ENCODE peak calls at places on chromosome 21, in seven cellular contexts. F is adrenal gland; A is activated CD4-positive, alpha-beta T cell treated with anti-CD3 and anti-CD28 coated beads for 4 hours; Z is stimulated activated CD8-positive, alpha-beta memory T cell treated with anti-CD3 and anti-CD28 coated beads, Interleukin-4, amount 100 ng/mL, for 48 hours; L is activated CD8-positive, alpha-beta T cell treated with anti-CD3 and anti-CD28 coated beads, Interleukin-2, amount 10 ng/mL, durations not matched to agents 7 days and 5 days; J is AG08395; P is T-helper 2 cell. V is an unnamed sample.

GRCh38 chr21:42031816-42032215 is 21.7 kb upstream of the ZBTB21 start:
- DNase-seq in F (peak; percentile 10), A (no peak), Z (no peak), L (no peak), J (no peak), P (no peak), V (no peak)

GRCh38 chr21:42840411-42841155 is 38.8 kb downstream of the WDR4 start:
- DNase-seq in F (peak; percentile 11), A (no peak), Z (no peak), L (peak; percentile 18), J (no peak), P (no peak), V (no peak)

GRCh38 chr21:39000496-39000895 is 182.8 kb downstream of the PSMG1 start:
- DNase-seq in F (peak; percentile 63), A (no peak), Z (peak; percentile 65), L (peak; percentile 30), J (no peak), P (no peak), V (no peak)

GRCh38 chr21:14685568-14685967 is 139.5 kb upstream of the SAMSN1 start:
- DNase-seq in F (no peak), A (no peak), Z (no peak), L (no peak), J (no peak), P (no peak), V (no peak)

GRCh38 chr21:37452222-37452621 is 85.6 kb downstream of the DYRK1A start:
- DNase-seq in F (peak; percentile 47), A (no peak), Z (no peak), L (no peak), J (peak; percentile 82), P (no peak), V (peak; percentile 59)

GRCh38 chr21:37337831-37338230 is 28.7 kb upstream of the DYRK1A start:
- DNase-seq in F (no peak), A (no peak), Z (no peak), L (no peak), J (no peak), P (no peak), V (no peak)

GRCh38 chr21:34881894-34882371 is 167.2 kb downstream of the RUNX1 start:
- DNase-seq in F (no peak), A (no peak), Z (no peak), L (no peak), J (peak; percentile 64), P (no peak), V (no peak)

GRCh38 chr21:45155910-45156309 is 81.5 kb downstream of the ADARB1 start:
- DNase-seq in F (no peak), A (no peak), Z (peak; percentile 16), L (peak; percentile 2), J (no peak), P (no peak), V (no peak)

GRCh38 chr21:42027804-42028753 is 17.9 kb upstream of the ZBTB21 start:
- DNase-seq in F (no peak), A (no peak), Z (no peak), L (no peak), J (no peak), P (no peak), V (no peak)

GRCh38 chr21:32257952-32258785 is 20.7 kb downstream of the MIS18A start:
- DNase-seq in F (peak; percentile 84), A (no peak), Z (peak; percentile 65), L (peak; percentile 56), J (peak; percentile 85), P (no peak), V (peak; percentile 71)

GRCh38 chr21:15126948-15127347 is 62.1 kb upstream of the NRIP1 start:
- DNase-seq in F (no peak), A (no peak), Z (no peak), L (no peak), J (no peak), P (no peak), V (no peak)

GRCh38 chr21:45570826-45571601 is 28.8 kb upstream of the SLC19A1 start:
- DNase-seq in F (peak; percentile 74), A (no peak), Z (no peak), L (no peak), J (peak; percentile 70), P (no peak), V (no peak)

GRCh38 chr21:35458406-35458805 is 409.3 kb upstream of the RUNX1 start:
- DNase-seq in F (no peak), A (no peak), Z (no peak), L (no peak), J (no peak), P (no peak), V (no peak)

GRCh38 chr21:43645414-43645891 is 13.8 kb downstream of the HSF2BP start:
- DNase-seq in F (peak; percentile 65), A (no peak), Z (no peak), L (peak; percentile 67), J (peak; percentile 69), P (no peak), V (no peak)

GRCh38 chr21:34029724-34030528 is 43.5 kb upstream of the MRPS6 start:
- DNase-seq in F (peak; percentile 33), A (peak; percentile 34), Z (peak; percentile 59), L (peak; percentile 45), J (peak; percentile 67), P (peak; percentile 26), V (peak; percentile 20)

GRCh38 chr21:40902299-40902698 is 55.3 kb upstream of the DSCAM start:
- DNase-seq in F (no peak), A (no peak), Z (no peak), L (no peak), J (no peak), P (no peak), V (no peak)

GRCh38 chr21:44416193-44416592 is 39.1 kb upstream of the LRRC3 start:
- DNase-seq in F (peak; percentile 10), A (no peak), Z (no peak), L (no peak), J (no peak), P (no peak), V (no peak)

GRCh38 chr21:43861716-43862115 is 3.3 kb upstream of the AGPAT3 start:
- DNase-seq in F (no peak), A (no peak), Z (no peak), L (no peak), J (no peak), P (no peak), V (no peak)

GRCh38 chr21:26389971-26390641 is 183.0 kb downstream of the CYYR1 start:
- DNase-seq in F (no peak), A (no peak), Z (no peak), L (no peak), J (peak; percentile 50), P (no peak), V (no peak)

GRCh38 chr21:42146821-42147220 is 72.1 kb upstream of the ABCG1 start:
- DNase-seq in F (peak; percentile 9), A (no peak), Z (no peak), L (no peak), J (no peak), P (no peak), V (no peak)

GRCh38 chr21:23740463-23740862 is 1866.8 kb downstream of the MRPL39 start:
- DNase-seq in F (no peak), A (no peak), Z (no peak), L (no peak), J (no peak), P (no peak), V (no peak)

GRCh38 chr21:27244796-27245195 is 277.9 kb upstream of the ADAMTS5 start:
- DNase-seq in F (no peak), A (no peak), Z (no peak), L (no peak), J (no peak), P (no peak), V (no peak)

V was measured in psoas muscle.